ENCODE peak calls at places on chromosomes 11 and 22, in seven cellular contexts. P is Peyer's patch, T is body of pancreas, X is A549, M is testis, J is heart left ventricle, A is tibial nerve. V is an unnamed sample.

GRCh38 chr22:49394116-49394785 is 433.4 kb downstream of the BRD1 start:
- DNase-seq in M (peak), A (no peak), J (no peak), T (no peak), X (no peak), P (no peak), V (peak)

GRCh38 chr11:134545521-134545920 is 133.5 kb upstream of the B3GAT1 start:
- DNase-seq in J (no peak), X (no peak), A (peak), T (no peak), M (peak), P (no peak), V (peak)

GRCh38 chr11:128196235-128196634 is 391.1 kb downstream of the ETS1 start:
- DNase-seq in A (no peak), P (no peak), M (no peak), T (no peak), J (no peak), X (no peak), V (no peak)

GRCh38 chr11:132987936-132988335 is 544.4 kb downstream of the OPCML start:
- DNase-seq in A (no peak), J (no peak), M (no peak), X (no peak), T (no peak), P (no peak), V (no peak)

GRCh38 chr11:62444271-62444833 is 25.5 kb downstream of the SCGB1A1 start:
- DNase-seq in T (peak), X (no peak), M (peak), J (peak), P (peak), A (peak), V (no peak)

GRCh38 chr11:15222777-15223176 is 108.1 kb downstream of the INSC start:
- DNase-seq in M (no peak), J (no peak), T (no peak), A (no peak), X (no peak), P (no peak), V (no peak)

GRCh38 chr11:27055065-27055682 is 14.6 kb downstream of the BBOX1 start:
- DNase-seq in X (peak), M (no peak), A (no peak), J (no peak), P (peak), T (no peak), V (no peak)

GRCh38 chr11:81345609-81346008 is 1388.1 kb downstream of the FAM181B start:
- DNase-seq in T (no peak), M (no peak), P (no peak), A (no peak), X (no peak), J (no peak), V (no peak)

GRCh38 chr11:132402056-132402684 is 1031.8 kb downstream of the NTM start:
- DNase-seq in X (peak), A (no peak), M (peak), P (no peak), J (peak), T (no peak), V (no peak)

GRCh38 chr11:133681901-133682300 is 149.6 kb upstream of the OPCML start:
- DNase-seq in M (no peak), P (no peak), T (no peak), J (no peak), A (no peak), X (no peak), V (no peak)

GRCh38 chr11:115525600-115526006 is 21.4 kb upstream of the CADM1 start:
- DNase-seq in T (no peak), J (no peak), P (no peak), A (no peak), X (no peak), M (no peak), V (no peak)

GRCh38 chr11:44726278-44727113 is at the start of gene TSPAN18:
- DNase-seq in A (no peak), P (peak), T (no peak), X (no peak), M (no peak), J (peak), V (no peak)

GRCh38 chr11:20360650-20361049 is 2.9 kb upstream of the HTATIP2 start:
- DNase-seq in P (peak), M (no peak), J (no peak), A (no peak), X (peak), T (no peak), V (no peak)

GRCh38 chr11:65391007-65391406 is 4.6 kb downstream of the FRMD8 start:
- DNase-seq in X (peak), T (no peak), P (no peak), M (peak), A (no peak), J (peak), V (no peak)

GRCh38 chr22:39917091-39917703 is 16.3 kb downstream of the GRAP2 start:
- DNase-seq in A (no peak), X (no peak), J (no peak), T (no peak), M (no peak), P (no peak), V (no peak)

GRCh38 chr22:23285734-23286133 is 105.4 kb downstream of the BCR start:
- DNase-seq in P (no peak), J (no peak), T (no peak), X (no peak), M (no peak), A (no peak), V (no peak)

GRCh38 chr11:74321487-74322188 is 10.2 kb upstream of the P4HA3 start:
- DNase-seq in J (no peak), P (no peak), T (no peak), M (peak), A (peak), X (peak), V (no peak)

GRCh38 chr11:64242920-64243854 is 2.3 kb downstream of the FKBP2 start:
- DNase-seq in M (no peak), A (no peak), T (no peak), X (no peak), J (no peak), P (no peak), V (no peak)

GRCh38 chr11:123321641-123322040 is 108.4 kb upstream of the GRAMD1B start:
- DNase-seq in M (no peak), P (no peak), X (no peak), A (no peak), T (no peak), J (no peak), V (no peak)

GRCh38 chr11:28819741-28820140 is 711.6 kb downstream of the METTL15 start:
- DNase-seq in J (no peak), P (no peak), T (no peak), A (no peak), X (no peak), M (no peak), V (no peak)

GRCh38 chr22:26367402-26368245 is 61.4 kb upstream of the ASPHD2 start:
- DNase-seq in J (peak), P (peak), M (peak), A (no peak), X (peak), T (peak), V (no peak)

GRCh38 chr11:44374001-44374400 is 64.1 kb upstream of the ALX4 start:
- DNase-seq in P (no peak), J (no peak), A (no peak), M (no peak), X (no peak), T (no peak), V (no peak)

GRCh38 chr11:19805827-19806226 is 93.2 kb downstream of the NAV2 start:
- DNase-seq in X (no peak), T (no peak), M (no peak), P (no peak), J (no peak), A (no peak), V (no peak)

GRCh38 chr22:18110194-18110943 is at the start of gene TUBA8:
- DNase-seq in J (peak), A (no peak), P (peak), M (peak), X (no peak), T (peak), V (no peak)

GRCh38 chr11:62974848-62975522 is 9.8 kb downstream of the SLC22A6 start:
- DNase-seq in J (peak), M (peak), X (peak), T (peak), A (no peak), P (peak), V (no peak)

GRCh38 chr22:19900707-19901436 is 40.7 kb upstream of the COMT start:
- DNase-seq in X (no peak), A (no peak), T (no peak), J (no peak), P (peak), M (no peak), V (no peak)

GRCh38 chr22:42964994-42965699 is 49.8 kb downstream of the PACSIN2 start:
- DNase-seq in M (no peak), P (no peak), A (no peak), T (no peak), X (no peak), J (no peak), V (no peak)

GRCh38 chr11:1938343-1939005 is 8.7 kb upstream of the MRPL23 start:
- DNase-seq in T (peak), M (no peak), A (no peak), J (peak), X (no peak), P (no peak), V (no peak)

GRCh38 chr11:101584129-101584515 is 315 bp upstream of the TRPC6 start:
- DNase-seq in P (no peak), J (no peak), T (no peak), X (no peak), A (no peak), M (no peak), V (no peak)

GRCh38 chr11:101582242-101583052 is 1.4 kb downstream of the TRPC6 start:
- DNase-seq in P (no peak), M (no peak), T (no peak), J (peak), X (peak), A (no peak), V (no peak)

GRCh38 chr11:101584651-101585050 is 844 bp upstream of the TRPC6 start:
- DNase-seq in A (no peak), M (no peak), J (no peak), P (no peak), T (no peak), X (no peak), V (no peak)

GRCh38 chr11:101586965-101587364 is 3.2 kb upstream of the TRPC6 start:
- DNase-seq in T (no peak), X (no peak), M (no peak), P (no peak), A (no peak), J (no peak), V (no peak)

DNA sequence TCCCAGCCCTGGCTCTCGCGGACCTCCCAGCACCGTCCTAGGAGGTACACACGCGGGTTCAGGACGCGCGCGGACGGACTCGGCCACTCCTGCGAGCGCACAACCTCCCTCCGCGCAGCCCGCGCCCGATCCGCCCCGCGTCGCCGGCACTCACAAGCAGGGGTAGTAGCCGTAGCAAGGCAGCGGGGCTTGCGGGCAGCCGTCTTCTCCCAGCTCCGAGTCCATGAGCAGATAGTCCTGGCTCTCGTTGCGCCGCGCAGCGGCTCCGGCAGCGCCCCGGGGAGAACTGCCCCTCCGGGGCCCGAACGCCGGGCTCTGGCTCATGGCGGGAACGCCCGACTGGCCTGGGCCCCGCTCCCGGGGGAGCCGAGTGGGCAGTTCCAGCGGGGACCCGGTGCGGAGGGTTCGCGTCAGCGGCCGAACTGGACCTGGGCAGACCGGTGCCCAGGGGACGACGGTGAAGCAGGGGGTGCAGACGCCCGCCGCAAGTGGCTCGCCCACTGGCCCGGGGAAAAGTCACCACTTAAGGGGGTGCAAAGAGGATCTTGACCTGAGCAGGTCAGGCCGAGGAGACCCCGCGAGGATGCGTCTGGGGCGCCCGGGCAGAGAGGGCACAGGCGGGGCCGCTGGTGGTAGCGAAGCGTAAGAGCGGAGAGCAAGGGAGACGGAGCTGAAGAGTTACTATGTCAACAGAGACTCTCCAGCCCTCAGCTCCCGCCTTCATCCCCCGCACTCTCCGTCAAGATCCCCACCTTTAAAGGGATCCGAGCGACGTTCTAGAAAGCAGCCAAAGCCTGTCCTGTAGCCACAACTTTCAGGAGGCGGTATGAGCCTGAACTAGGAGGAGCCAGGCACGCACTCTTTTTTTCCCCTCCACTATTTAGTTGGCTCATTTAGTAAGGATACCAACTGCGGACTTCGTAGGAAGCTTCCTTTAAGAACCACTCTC is at the start of gene TRPC6:
- DNase-seq in J (peak), P (no peak), M (peak), X (peak), A (no peak), T (no peak), V (no peak)
- TF ChIP-seq POLR2A in J (no peak), P (no peak), M (no peak), X (no peak), A (no peak), T (no peak), V (peak)

DNA sequence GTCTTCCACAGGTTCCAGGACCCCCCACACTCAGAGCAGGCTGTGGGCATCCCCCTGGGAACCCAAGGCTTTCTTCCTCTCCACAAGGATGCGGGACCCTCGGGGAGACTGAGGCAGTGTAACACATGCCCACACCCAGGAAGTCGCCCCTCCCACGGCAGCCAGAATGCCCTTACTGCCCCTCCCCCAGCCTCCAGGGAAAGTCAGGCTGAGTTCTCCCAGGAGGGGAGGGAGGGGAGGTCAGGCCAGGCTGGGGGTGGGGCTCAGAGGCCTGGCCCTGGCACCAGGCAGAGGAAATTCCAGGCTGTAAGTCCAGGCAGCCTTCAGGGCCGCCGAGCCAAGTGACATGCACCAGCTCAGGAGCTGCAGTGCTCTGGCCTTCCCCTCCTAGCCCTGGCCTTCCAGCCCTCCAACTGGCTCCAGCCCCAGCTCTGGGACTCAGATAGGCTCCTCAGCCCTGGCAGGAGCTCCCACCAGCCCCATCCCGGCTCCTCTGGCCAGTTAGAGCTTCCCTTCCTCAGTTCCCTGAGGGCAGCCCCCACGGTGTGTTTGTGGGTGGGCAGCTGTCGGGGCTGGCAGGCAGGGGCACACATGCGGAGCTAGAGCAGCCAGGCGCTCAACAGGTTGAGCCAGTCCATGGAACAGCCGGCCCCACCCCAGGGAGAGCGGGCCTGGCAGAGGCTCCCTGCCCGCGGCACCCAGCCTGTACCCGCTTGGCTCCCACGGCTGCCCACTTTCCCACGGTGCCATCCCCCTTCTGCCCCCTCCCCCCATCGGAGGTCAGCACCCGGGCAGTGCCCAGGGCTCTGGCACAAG is 3.6 kb downstream of the BCL9L start:
- DNase-seq in A (no peak), T (peak), M (peak), P (peak), X (peak), J (peak), V (peak)
- TF ChIP-seq CTCF in A (no peak), T (peak), M (no peak), P (no peak), X (no peak), J (no peak), V (no peak)

DNA sequence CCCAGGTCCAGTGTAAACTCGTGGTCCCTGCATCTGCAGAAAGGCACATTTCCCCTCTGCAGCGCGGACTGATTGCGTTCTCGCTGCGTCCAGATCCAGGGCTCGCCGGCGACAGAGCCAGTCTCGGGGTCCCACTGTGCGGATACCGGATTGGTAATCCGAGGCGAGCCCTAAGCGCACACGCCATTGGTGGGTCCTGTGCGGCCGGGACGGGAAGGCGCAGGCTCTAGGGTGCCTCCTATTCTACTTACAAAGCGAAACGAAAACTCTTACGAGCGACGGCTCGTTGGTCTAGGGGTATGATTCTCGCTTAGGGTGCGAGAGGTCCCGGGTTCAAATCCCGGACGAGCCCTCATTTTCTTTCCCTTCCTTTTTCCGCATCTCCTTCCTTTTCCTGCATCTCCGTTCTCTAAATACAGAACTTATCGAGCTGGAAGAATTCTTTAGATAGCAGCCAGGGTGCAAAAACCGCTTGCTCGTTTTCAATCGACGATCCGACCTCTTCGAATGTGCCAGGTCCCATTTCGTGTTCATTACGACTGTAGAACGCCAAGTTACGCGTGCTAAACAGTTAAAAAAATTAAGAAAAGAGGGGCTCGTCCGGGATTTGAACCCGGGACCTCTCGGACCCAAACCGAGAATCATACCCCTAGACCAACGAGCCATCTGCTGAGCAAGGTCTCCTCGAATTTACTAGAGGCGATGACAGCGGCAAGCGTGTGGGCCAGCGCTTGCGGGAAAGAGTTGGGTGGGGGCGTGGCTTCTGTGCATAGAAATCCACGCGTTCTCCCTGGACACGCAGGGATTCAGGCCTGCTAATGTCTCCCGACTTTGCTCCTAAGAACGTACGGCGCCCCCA is 29.2 kb upstream of the WNT11 start:
- DNase-seq in P (peak), M (peak), X (peak), J (peak), A (peak), T (peak), V (peak)
- TF ChIP-seq POLR2A in P (peak), M (no peak), X (peak), J (no peak), A (peak), T (no peak), V (no peak)

DNA sequence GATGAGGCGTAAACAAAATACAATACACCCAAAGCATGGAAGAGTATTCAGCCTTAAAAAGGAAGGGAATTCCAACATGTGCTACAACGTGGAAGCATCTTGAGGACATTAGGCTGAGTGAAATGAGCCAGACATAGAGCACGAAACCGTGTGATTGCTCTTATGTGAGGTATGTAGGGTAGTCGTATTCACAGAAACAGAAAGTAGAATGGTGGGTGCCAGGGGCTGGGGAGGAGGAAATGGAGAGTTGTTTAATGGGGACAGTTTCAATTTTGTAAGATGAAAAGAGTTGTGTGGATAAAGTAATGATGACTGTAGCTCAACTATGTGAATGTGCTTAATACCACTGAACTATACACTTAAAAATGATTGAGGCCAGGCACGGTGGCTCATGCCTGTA is 10.2 kb upstream of the KMT5B start:
- DNase-seq in J (no peak), P (no peak), A (no peak), X (no peak), M (no peak), T (no peak), V (no peak)
- TF ChIP-seq CTCF in J (no peak), P (no peak), A (no peak), X (no peak), M (no peak), T (no peak), V (no peak)

GRCh38 chr11:130070829-130071205 is 1.1 kb downstream of the APLP2 start:
- DNase-seq in T (peak), M (peak), J (peak), P (peak), A (no peak), X (no peak), V (no peak)

GRCh38 chr11:130068546-130068985 is 1.1 kb upstream of the APLP2 start:
- DNase-seq in X (no peak), A (no peak), J (no peak), P (no peak), T (no peak), M (peak), V (no peak)

GRCh38 chr11:130069684-130070108 is at the start of gene APLP2:
- DNase-seq in X (peak), M (peak), J (peak), T (peak), A (peak), P (peak), V (peak)

GRCh38 chr11:130070109-130070828 is 575 bp downstream of the APLP2 start:
- DNase-seq in P (peak), J (peak), A (no peak), T (peak), M (peak), X (no peak), V (no peak)

DNA sequence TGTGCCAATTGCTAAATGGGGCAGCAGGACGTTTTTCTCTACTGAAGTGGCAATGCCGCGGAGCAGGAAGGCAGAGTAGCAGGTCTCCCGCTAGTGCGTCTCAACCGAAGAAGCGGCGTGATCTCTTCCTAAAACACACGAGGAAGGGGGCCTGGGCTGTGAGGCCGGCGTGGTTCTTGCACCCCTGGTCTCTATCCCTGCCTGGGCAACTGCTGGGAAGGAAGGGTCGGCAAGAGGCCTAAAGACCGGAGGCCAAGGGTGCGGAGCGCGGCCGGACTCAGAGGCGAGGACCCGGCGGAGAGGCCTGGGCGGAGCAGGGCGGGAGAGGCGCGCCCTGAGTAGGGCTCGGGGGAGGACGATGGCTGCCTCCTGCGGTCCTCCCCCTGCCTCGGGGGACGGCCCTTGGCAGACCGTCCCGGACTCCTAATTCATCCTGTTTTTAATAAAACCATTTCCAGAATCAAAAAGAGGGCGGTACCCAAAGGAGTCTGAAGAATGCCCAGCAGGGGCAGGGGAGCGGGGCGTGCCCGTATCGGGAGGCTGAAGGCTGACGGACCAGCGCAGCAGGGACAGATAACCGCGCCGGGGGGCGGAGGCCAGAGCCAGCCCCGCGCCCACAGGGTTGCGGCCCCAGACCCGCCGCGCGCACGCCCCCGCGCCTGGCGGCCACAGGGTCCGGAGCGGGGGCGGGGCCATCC is 559 bp upstream of the APLP2 start:
- DNase-seq in X (peak), T (peak), A (peak), M (peak), P (peak), J (peak), V (peak)
- TF ChIP-seq POLR2A in X (no peak), T (peak), A (no peak), M (no peak), P (no peak), J (no peak), V (peak)